ENCODE peak calls at places on chromosomes 12 and 14, in four cellular contexts. One of them, this sample, is unnamed.
A peak's percentile ranks its signal among the peaks of the same experiment; 100 is the strongest.

GRCh38 chr12:121812320-121812871 is 8.6 kb downstream of the SETD1B start:
- DNase-seq in endothelial cell of umbilical vein: peak; percentile 53
- DNase-seq in HS-27A: no peak
- DNase-seq in stimulated activated CD8-positive, alpha-beta memory T cell treated with anti-CD3 and anti-CD28 coated beads, Interleukin-12 subunit alpha, Interleukin-12 subunit beta, amount 100 ng/mL, for 4 hours: no peak
- DNase-seq in this sample: no peak

GRCh38 chr14:88952901-88953300 is 128.4 kb downstream of the TTC8 start:
- DNase-seq in endothelial cell of umbilical vein: no peak
- DNase-seq in HS-27A: no peak
- DNase-seq in stimulated activated CD8-positive, alpha-beta memory T cell treated with anti-CD3 and anti-CD28 coated beads, Interleukin-12 subunit alpha, Interleukin-12 subunit beta, amount 100 ng/mL, for 4 hours: no peak
- DNase-seq in this sample: no peak

GRCh38 chr12:29148958-29149690 is at the start of gene FAR2:
- DNase-seq in endothelial cell of umbilical vein: peak; percentile 61
- DNase-seq in HS-27A: no peak
- DNase-seq in stimulated activated CD8-positive, alpha-beta memory T cell treated with anti-CD3 and anti-CD28 coated beads, Interleukin-12 subunit alpha, Interleukin-12 subunit beta, amount 100 ng/mL, for 4 hours: peak; percentile 26
- DNase-seq in this sample: peak; percentile 36

GRCh38 chr14:99568567-99569560 is 35.1 kb downstream of the CCDC85C start:
- DNase-seq in endothelial cell of umbilical vein: peak; percentile 25
- DNase-seq in HS-27A: peak; percentile 58
- DNase-seq in stimulated activated CD8-positive, alpha-beta memory T cell treated with anti-CD3 and anti-CD28 coated beads, Interleukin-12 subunit alpha, Interleukin-12 subunit beta, amount 100 ng/mL, for 4 hours: no peak
- DNase-seq in this sample: no peak

GRCh38 chr14:91508105-91508504 is 2.0 kb downstream of the PPP4R3A start:
- DNase-seq in endothelial cell of umbilical vein: no peak
- DNase-seq in HS-27A: no peak
- DNase-seq in stimulated activated CD8-positive, alpha-beta memory T cell treated with anti-CD3 and anti-CD28 coated beads, Interleukin-12 subunit alpha, Interleukin-12 subunit beta, amount 100 ng/mL, for 4 hours: no peak
- DNase-seq in this sample: no peak

GRCh38 chr12:82685721-82686222 is 934 bp upstream of the TMTC2 start:
- DNase-seq in endothelial cell of umbilical vein: peak; percentile 93
- DNase-seq in HS-27A: peak; percentile 11
- DNase-seq in stimulated activated CD8-positive, alpha-beta memory T cell treated with anti-CD3 and anti-CD28 coated beads, Interleukin-12 subunit alpha, Interleukin-12 subunit beta, amount 100 ng/mL, for 4 hours: peak; percentile 76
- DNase-seq in this sample: peak; percentile 23

GRCh38 chr12:39616251-39616650 is 3.4 kb downstream of the ABCD2 start:
- DNase-seq in endothelial cell of umbilical vein: no peak
- DNase-seq in HS-27A: no peak
- DNase-seq in stimulated activated CD8-positive, alpha-beta memory T cell treated with anti-CD3 and anti-CD28 coated beads, Interleukin-12 subunit alpha, Interleukin-12 subunit beta, amount 100 ng/mL, for 4 hours: no peak
- DNase-seq in this sample: no peak

GRCh38 chr12:18813753-18814152 is 75.8 kb downstream of the CAPZA3 start:
- DNase-seq in endothelial cell of umbilical vein: no peak
- DNase-seq in HS-27A: no peak
- DNase-seq in stimulated activated CD8-positive, alpha-beta memory T cell treated with anti-CD3 and anti-CD28 coated beads, Interleukin-12 subunit alpha, Interleukin-12 subunit beta, amount 100 ng/mL, for 4 hours: no peak
- DNase-seq in this sample: no peak

GRCh38 chr12:129300011-129300410 is 446.7 kb downstream of the GLT1D1 start:
- DNase-seq in endothelial cell of umbilical vein: no peak
- DNase-seq in HS-27A: no peak
- DNase-seq in stimulated activated CD8-positive, alpha-beta memory T cell treated with anti-CD3 and anti-CD28 coated beads, Interleukin-12 subunit alpha, Interleukin-12 subunit beta, amount 100 ng/mL, for 4 hours: no peak
- DNase-seq in this sample: no peak

GRCh38 chr12:6332459-6332858 is 9.4 kb downstream of the TNFRSF1A start:
- DNase-seq in endothelial cell of umbilical vein: peak; percentile 50
- DNase-seq in HS-27A: no peak
- DNase-seq in stimulated activated CD8-positive, alpha-beta memory T cell treated with anti-CD3 and anti-CD28 coated beads, Interleukin-12 subunit alpha, Interleukin-12 subunit beta, amount 100 ng/mL, for 4 hours: no peak
- DNase-seq in this sample: no peak

GRCh38 chr14:90905531-90905930 is 89.3 kb upstream of the TTC7B start:
- DNase-seq in endothelial cell of umbilical vein: no peak
- DNase-seq in HS-27A: no peak
- DNase-seq in stimulated activated CD8-positive, alpha-beta memory T cell treated with anti-CD3 and anti-CD28 coated beads, Interleukin-12 subunit alpha, Interleukin-12 subunit beta, amount 100 ng/mL, for 4 hours: no peak
- DNase-seq in this sample: no peak

GRCh38 chr14:61435563-61436337 is 114.4 kb downstream of the PRKCH start:
- DNase-seq in endothelial cell of umbilical vein: no peak
- DNase-seq in HS-27A: no peak
- DNase-seq in stimulated activated CD8-positive, alpha-beta memory T cell treated with anti-CD3 and anti-CD28 coated beads, Interleukin-12 subunit alpha, Interleukin-12 subunit beta, amount 100 ng/mL, for 4 hours: no peak
- DNase-seq in this sample: no peak

GRCh38 chr12:68234140-68234539 is 8.5 kb upstream of the IL26 start:
- DNase-seq in endothelial cell of umbilical vein: no peak
- DNase-seq in HS-27A: no peak
- DNase-seq in stimulated activated CD8-positive, alpha-beta memory T cell treated with anti-CD3 and anti-CD28 coated beads, Interleukin-12 subunit alpha, Interleukin-12 subunit beta, amount 100 ng/mL, for 4 hours: no peak
- DNase-seq in this sample: no peak

GRCh38 chr12:53623986-53624385 is 2.2 kb downstream of the ATF7 start:
- DNase-seq in endothelial cell of umbilical vein: peak; percentile 76
- DNase-seq in HS-27A: no peak
- DNase-seq in stimulated activated CD8-positive, alpha-beta memory T cell treated with anti-CD3 and anti-CD28 coated beads, Interleukin-12 subunit alpha, Interleukin-12 subunit beta, amount 100 ng/mL, for 4 hours: no peak
- DNase-seq in this sample: no peak

GRCh38 chr12:110582286-110583136 is 607 bp downstream of the PPTC7 start:
- DNase-seq in endothelial cell of umbilical vein: peak; percentile 70
- DNase-seq in HS-27A: no peak
- DNase-seq in stimulated activated CD8-positive, alpha-beta memory T cell treated with anti-CD3 and anti-CD28 coated beads, Interleukin-12 subunit alpha, Interleukin-12 subunit beta, amount 100 ng/mL, for 4 hours: peak; percentile 73
- DNase-seq in this sample: peak; percentile 74

This sample was measured in activated gamma-delta T cell.